ENCODE peak calls at places on chromosomes 6 and 20, in five cellular contexts. A is stimulated activated CD4-positive, alpha-beta T cell treated with anti-CD3 and anti-CD28 coated beads, Interleukin-1b, Interleukin-23, amount 100 ng/mL, for 4 hours; B is astrocyte of the spinal cord; K is heart right ventricle; Z is sigmoid colon. I is an unnamed sample.

GRCh38 chr6:131135244-131136020 is at the start of gene AKAP7:
- DNase-seq in B (peak), Z (peak), A (peak), K (peak), I (no peak)

GRCh38 chr6:134447423-134447822 is 129.5 kb upstream of the SGK1 start:
- DNase-seq in A (no peak), Z (no peak), K (peak), B (peak), I (peak)

GRCh38 chr20:5674176-5674660 is 76.0 kb upstream of the SHLD1 start:
- DNase-seq in A (no peak), K (no peak), B (peak), Z (no peak), I (peak)

GRCh38 chr6:90068264-90068663 is 174.0 kb downstream of the GJA10 start:
- DNase-seq in K (peak), Z (no peak), B (peak), A (no peak), I (peak)

GRCh38 chr6:51257938-51258337 is 439.3 kb downstream of the TFAP2B start:
- DNase-seq in Z (no peak), A (no peak), B (no peak), K (no peak), I (no peak)

GRCh38 chr6:53770690-53771320 is 24.0 kb upstream of the LRRC1 start:
- DNase-seq in K (no peak), B (no peak), Z (no peak), A (no peak), I (no peak)

GRCh38 chr6:141117869-141118268 is 1014.9 kb upstream of the GJE1 start:
- DNase-seq in Z (no peak), B (no peak), K (no peak), A (no peak), I (no peak)

GRCh38 chr6:36121752-36122494 is 8.4 kb upstream of the MAPK13 start:
- DNase-seq in Z (peak), K (no peak), A (no peak), B (no peak), I (no peak)

GRCh38 chr20:34472246-34472925 is 43.8 kb upstream of the DYNLRB1 start:
- DNase-seq in A (no peak), B (peak), K (no peak), Z (no peak), I (peak)

GRCh38 chr20:36796117-36796516 is 22.6 kb upstream of the DSN1 start:
- DNase-seq in B (no peak), A (no peak), Z (no peak), K (no peak), I (no peak)

GRCh38 chr20:45892828-45893500 is 1.8 kb downstream of the CTSA start:
- DNase-seq in Z (no peak), B (no peak), A (no peak), K (no peak), I (no peak)

GRCh38 chr6:6328451-6328850 is 8.0 kb upstream of the F13A1 start:
- DNase-seq in K (no peak), Z (no peak), A (no peak), B (no peak), I (no peak)

GRCh38 chr20:45765980-45766379 is 25.7 kb downstream of the WFDC3 start:
- DNase-seq in Z (no peak), K (no peak), A (no peak), B (no peak), I (no peak)

GRCh38 chr6:146355521-146356100 is 188.0 kb upstream of the RAB32 start:
- DNase-seq in B (no peak), Z (no peak), A (no peak), K (no peak), I (peak)

GRCh38 chr6:42390228-42390934 is 61.3 kb downstream of the TRERF1 start:
- DNase-seq in B (no peak), A (peak), K (no peak), Z (no peak), I (no peak)

GRCh38 chr6:7144810-7145209 is 37.0 kb downstream of the RREB1 start:
- DNase-seq in B (no peak), K (no peak), Z (no peak), A (no peak), I (no peak)

GRCh38 chr6:135163440-135163738 is 17.7 kb upstream of the MYB start:
- DNase-seq in A (no peak), B (no peak), Z (no peak), K (no peak), I (no peak)

GRCh38 chr6:19417713-19418112 is 419.5 kb upstream of the ID4 start:
- DNase-seq in Z (no peak), B (peak), A (no peak), K (no peak), I (peak)

GRCh38 chr20:38125157-38126056 is 39.7 kb downstream of the TGM2 start:
- DNase-seq in Z (peak), K (peak), A (no peak), B (peak), I (peak)